ENCODE peak calls at places on chromosomes 1 and 21, in seven cellular contexts. J, V, X, A, F, H and B are unnamed samples.

GRCh38 chr1:234722904-234723588 is 113.1 kb upstream of the IRF2BP2 start:
- DNase-seq in J (peak), V (no peak), X (peak), A (no peak), F (peak), H (peak), B (no peak)

GRCh38 chr1:156465747-156466365 is 34.7 kb downstream of the MEF2D start:
- DNase-seq in J (no peak), V (no peak), X (no peak), A (peak), F (no peak), H (no peak), B (no peak)

GRCh38 chr1:17045623-17046022 is 8.2 kb downstream of the SDHB start:
- DNase-seq in J (peak), V (no peak), X (peak), A (no peak), F (no peak), H (no peak), B (no peak)

GRCh38 chr1:195794225-195794624 is 814.0 kb downstream of the KCNT2 start:
- DNase-seq in J (no peak), V (no peak), X (no peak), A (peak), F (no peak), H (no peak), B (no peak)

GRCh38 chr1:111505641-111506119 is 2.2 kb upstream of the ADORA3 start:
- DNase-seq in J (no peak), V (no peak), X (no peak), A (no peak), F (no peak), H (no peak), B (no peak)

GRCh38 chr1:210292276-210292851 is 36.3 kb upstream of the HHAT start:
- DNase-seq in J (peak), V (peak), X (no peak), A (peak), F (peak), H (peak), B (peak)

GRCh38 chr1:199122532-199123311 is 483.9 kb downstream of the PTPRC start:
- DNase-seq in J (peak), V (no peak), X (peak), A (no peak), F (no peak), H (no peak), B (no peak)

GRCh38 chr1:228210076-228210651 is 2.3 kb downstream of the OBSCN start:
- DNase-seq in J (peak), V (no peak), X (peak), A (no peak), F (no peak), H (no peak), B (peak)

GRCh38 chr1:247471445-247472016 is 13.6 kb upstream of the OR2B11 start:
- DNase-seq in J (no peak), V (no peak), X (no peak), A (no peak), F (no peak), H (no peak), B (no peak)

GRCh38 chr21:26169611-26170470 is 729 bp downstream of the APP start:
- DNase-seq in J (peak), V (peak), X (no peak), A (peak), F (peak), H (peak), B (peak)

GRCh38 chr21:45640888-45641479 is 2.5 kb upstream of the PCBP3 start:
- DNase-seq in J (peak), V (no peak), X (no peak), A (peak), F (peak), H (no peak), B (no peak)

DNA sequence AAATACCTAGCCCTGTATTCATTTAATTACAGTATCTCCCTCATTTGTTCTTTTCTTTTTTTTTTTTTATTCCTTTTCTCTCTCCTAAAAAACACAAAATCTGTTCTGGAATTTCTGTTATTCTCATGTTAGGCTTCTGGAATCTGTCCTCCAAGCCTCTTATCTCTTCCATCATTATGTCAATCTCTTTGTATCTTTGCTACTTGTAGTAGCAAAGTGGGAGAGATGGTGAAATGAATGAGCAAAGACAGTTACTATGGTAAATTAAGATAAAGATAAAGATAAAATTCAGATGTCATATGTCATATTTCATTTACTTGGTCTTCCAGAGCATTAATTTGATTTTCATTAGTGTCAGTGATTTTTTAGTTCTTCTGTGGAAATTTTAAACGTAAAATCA is 155.1 kb downstream of the FGGY start:
- DNase-seq in J (no peak), V (no peak), X (no peak), A (no peak), F (no peak), H (no peak), B (no peak)
- TF ChIP-seq CTCF in J (no peak), V (no peak), X (no peak), A (no peak), F (no peak), H (no peak), B (no peak)

DNA sequence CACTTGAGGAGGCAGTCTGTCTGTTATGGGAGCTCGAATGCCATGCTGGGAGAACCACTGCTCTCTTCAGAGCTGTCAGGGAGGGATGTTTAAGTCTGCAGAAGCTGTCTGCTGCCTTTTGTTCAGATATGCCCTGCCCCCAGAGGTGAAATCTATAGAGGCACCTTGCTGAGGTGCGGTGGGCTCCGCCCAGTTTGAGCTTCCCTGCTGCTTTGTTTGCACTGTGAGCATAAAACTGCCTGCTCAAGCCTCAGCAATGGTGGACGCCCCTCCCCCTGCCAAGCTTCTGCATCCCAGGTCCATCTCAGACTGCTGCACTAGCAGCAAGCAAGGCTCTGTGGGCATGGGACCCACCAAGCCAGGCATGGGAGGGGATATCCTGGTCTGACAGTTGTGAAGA is 247.5 kb downstream of the LMX1A start:
- DNase-seq in J (no peak), V (no peak), X (no peak), A (peak), F (no peak), H (no peak), B (no peak)
- TF ChIP-seq CTCF in J (no peak), V (no peak), X (no peak), A (no peak), F (no peak), H (no peak), B (no peak)

DNA sequence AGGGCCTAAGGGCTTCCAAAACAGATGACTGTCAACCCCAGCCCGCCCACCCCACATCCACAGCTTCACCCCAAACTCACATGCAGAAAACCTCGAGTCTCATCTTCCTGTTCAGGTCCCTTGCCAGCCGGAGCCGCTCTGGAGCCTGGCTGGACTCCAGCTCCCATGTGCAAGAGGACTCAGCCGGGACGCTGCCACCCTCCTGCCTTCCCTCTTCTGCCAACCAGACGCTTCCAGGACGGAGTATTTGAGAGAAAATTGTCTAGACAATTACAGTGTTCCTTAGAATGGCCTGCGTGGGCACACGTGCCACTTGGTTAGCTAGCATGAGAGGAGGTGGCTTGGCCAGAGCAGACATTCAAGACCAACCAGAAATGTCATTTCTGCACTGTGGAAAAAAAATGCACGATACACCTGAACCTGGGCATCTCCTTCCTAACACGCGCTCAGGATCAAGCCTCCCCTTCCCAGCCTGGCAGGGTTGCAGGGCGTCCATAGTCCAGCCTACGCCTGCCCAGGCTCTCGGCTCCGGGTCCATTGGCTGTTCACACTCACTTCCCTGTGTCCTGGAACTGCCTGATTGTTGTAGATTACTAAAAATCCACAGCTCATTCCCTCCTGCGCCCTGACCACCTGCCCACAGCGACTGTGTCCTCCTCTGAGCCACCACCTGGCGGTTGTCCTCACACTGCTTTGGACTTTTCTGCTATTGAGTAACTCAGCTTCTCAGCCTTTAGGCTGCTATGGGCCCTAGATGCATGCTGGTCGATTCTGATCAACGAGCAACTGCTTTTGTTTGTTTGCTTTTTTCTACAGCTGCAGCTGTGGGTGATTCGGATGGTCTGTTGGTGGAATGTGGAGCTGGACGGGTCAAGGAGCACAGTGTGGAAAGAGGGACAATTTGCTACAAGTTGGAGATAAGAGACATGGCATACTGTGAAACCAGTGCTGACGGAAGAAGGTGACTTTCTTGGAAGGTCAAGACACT is at the start of gene CLDN14:
- DNase-seq in J (peak), V (no peak), X (no peak), A (no peak), F (no peak), H (no peak), B (no peak)
- TF ChIP-seq CTCF in J (no peak), V (no peak), X (no peak), A (no peak), F (no peak), H (no peak), B (no peak)

GRCh38 chr1:46411010-46411405 is 16.9 kb downstream of the FAAH start:
- DNase-seq in J (no peak), V (no peak), X (no peak), A (no peak), F (no peak), H (no peak), B (no peak)

GRCh38 chr1:46412853-46413595 is 18.9 kb downstream of the FAAH start:
- DNase-seq in J (no peak), V (no peak), X (no peak), A (no peak), F (no peak), H (no peak), B (no peak)

GRCh38 chr1:46413596-46413985 is 19.5 kb downstream of the FAAH start:
- DNase-seq in J (no peak), V (no peak), X (no peak), A (peak), F (no peak), H (no peak), B (no peak)

GRCh38 chr1:46410156-46411009 is 16.3 kb downstream of the FAAH start:
- DNase-seq in J (no peak), V (no peak), X (no peak), A (no peak), F (no peak), H (no peak), B (no peak)

DNA sequence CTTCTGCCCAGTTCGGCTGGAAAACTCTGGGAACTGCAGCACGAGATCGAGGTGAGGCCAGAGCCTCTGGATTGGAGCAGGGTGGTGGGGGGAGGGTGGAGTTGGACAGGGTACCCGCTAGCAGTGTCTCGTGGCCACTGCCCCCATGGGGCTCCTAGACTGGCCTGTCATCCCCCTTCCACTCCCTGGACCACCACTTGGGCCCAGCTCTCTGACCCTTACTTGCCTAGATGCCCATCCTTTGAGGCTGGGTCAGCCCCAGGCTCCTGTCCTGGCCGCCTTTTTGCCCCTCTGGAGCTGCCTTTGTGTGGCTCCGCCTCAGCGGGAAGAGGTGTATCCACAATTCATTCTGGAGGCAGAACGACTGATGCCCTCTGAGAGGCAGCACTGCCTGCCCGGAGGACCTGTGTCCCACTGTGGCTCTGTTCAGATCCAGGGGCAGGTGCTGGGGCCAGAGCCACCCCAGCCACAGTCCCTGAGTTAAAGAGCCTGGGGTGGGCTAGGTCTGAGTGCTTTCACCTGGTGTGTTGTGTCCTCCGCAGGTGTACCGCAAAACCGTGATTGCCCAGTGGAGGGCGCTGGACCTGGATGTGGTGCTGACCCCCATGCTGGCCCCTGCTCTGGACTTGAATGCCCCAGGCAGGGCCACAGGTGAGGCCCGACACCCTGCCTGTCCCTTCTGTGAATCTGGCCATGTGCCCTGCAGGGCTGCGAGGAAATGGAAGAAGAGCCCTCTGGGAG is 17.7 kb downstream of the FAAH start:
- DNase-seq in J (no peak), V (no peak), X (no peak), A (peak), F (no peak), H (no peak), B (no peak)
- TF ChIP-seq CTCF in J (peak), V (peak), X (peak), A (peak), F (no peak), H (no peak), B (peak)

DNA sequence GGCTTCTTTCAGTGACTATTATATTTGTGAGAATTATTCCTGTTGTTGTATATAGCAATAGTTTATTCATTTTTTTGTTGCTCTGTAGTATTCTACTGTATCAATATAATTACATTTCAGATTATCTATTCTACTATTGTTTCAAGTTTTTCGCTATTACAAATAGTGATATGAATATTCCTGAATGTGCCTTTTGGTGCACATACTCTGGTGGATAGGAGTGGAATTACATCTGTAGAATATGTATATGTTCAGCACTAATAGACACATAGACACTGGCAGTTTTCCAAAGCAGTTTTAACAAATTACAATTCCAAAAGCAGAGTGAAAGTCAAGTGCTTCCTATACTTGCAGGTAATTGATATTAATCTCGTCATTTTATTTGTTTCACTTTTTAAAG is 696.2 kb upstream of the PRMT6 start:
- DNase-seq in J (no peak), V (no peak), X (peak), A (no peak), F (no peak), H (no peak), B (no peak)
- TF ChIP-seq CTCF in J (no peak), V (peak), X (peak), A (no peak), F (no peak), H (no peak), B (peak)

DNA sequence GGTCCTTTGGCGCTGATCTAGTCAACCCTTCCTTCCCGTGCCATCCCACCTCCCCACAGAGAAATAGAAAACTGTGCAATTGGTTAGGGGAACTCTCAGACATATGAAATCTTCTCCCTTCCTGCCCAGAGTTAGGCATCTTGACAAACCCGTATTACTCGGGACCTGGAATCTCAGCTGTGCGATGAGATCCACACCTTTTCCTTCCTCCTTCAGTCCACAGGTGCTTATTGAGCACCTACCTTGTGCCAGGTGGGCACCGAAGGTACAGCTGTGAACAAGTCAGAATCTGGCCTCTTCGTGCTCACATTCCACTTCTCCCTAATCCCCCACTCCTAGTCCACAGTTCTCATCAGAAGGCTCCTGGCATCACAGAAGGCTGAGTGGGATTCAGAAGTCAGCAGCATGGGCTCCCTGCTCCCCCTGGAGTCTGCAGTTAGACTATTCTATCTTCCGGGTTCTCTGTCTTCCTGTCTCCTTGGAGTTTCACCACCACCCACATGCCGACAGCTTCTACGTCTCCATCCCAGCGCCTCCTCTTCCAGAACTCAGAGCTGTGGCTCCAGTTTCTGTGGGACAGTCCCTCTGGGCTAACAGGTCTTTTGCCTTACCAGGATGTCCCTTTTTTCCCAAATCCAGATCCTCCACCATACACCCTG is 23.0 kb downstream of the KNCN start:
- DNase-seq in J (peak), V (no peak), X (no peak), A (peak), F (no peak), H (no peak), B (no peak)
- TF ChIP-seq CTCF in J (peak), V (peak), X (no peak), A (peak), F (no peak), H (no peak), B (no peak)

GRCh38 chr1:205284420-205285144 is 37.0 kb downstream of the NUAK2 start:
- DNase-seq in J (peak), V (no peak), X (peak), A (peak), F (peak), H (peak), B (no peak)
- TF ChIP-seq CTCF in J (peak), V (no peak), X (peak), A (no peak), F (no peak), H (no peak), B (no peak)

DNA sequence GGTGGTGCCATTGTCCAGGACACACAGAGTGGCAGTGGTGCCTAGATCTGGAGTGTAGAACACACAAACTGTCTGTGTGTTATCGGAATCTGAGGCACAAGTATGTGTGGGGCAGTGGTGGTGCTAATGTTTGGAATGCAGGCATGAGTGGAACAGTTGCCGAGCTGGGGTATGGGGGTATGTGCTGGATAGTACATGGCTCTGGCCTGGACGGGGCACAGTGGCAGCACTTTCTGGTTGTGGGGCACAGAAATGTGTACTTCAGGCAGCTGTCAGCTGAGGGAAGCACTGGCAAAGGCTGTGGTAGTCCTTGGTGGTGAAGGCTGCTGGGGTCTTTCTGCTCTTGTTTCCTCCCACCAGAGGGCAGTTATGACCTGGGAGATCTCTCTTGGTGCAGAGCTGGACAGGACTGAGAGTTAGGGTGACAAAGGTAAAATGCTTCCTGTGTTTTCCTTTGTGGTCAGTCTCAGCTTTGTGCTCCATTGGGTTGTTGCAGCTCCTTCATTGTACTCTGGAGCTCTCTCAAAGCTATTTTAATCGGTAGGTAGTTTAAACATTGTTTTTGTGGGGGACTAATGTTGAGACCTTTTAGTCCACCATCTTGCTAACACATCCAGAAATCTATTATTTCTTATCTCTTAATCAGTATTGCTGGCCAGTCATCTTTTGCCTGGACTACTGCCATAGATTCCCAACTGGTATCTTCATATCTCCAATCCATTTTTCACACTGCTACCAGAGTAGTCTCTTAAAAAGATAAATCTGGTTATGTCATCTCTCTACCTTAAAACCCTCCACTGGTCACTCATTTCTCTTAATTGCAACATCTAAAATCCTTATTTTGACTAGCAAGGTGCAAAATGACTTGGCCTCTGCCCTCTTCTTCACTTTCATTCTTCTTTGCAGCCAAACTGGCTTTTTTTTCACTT is 83.9 kb upstream of the NBPF4 start:
- DNase-seq in J (no peak), V (no peak), X (no peak), A (peak), F (no peak), H (no peak), B (no peak)
- TF ChIP-seq CTCF in J (peak), V (no peak), X (no peak), A (peak), F (no peak), H (no peak), B (peak)

DNA sequence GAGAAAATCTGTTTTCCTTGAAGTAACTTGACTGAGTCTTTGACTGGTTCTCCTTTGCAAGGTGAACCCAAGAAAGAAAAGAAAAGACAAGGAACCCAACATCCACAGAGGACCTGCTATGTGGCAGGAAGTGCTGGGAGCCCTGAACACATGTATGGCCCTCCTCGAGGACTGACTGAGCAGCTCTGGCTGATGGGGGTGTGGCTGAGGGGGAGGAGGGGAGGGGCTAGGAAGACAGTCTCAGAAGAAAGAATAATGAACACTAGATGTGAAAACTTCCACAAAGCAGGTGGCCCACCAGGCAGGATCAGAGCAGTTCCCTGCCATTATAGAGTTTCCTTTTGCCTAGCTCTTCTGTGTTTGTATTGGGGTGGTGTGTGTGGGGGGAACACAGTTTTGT is 26.1 kb downstream of the NENF start:
- DNase-seq in J (no peak), V (no peak), X (no peak), A (no peak), F (no peak), H (no peak), B (no peak)
- TF ChIP-seq CTCF in J (no peak), V (no peak), X (no peak), A (no peak), F (no peak), H (no peak), B (no peak)